ENCODE peak calls at places on chromosome 11, in seven cellular contexts. O is stromal cell of bone marrow; H is HuH-7; T is HTR-8/SVneo; X is psoas muscle; B is NCI-H460; Q is activated CD4-positive, alpha-beta T cell treated with anti-CD3 and anti-CD28 coated beads, Interleukin-2, amount 50 U/mL, for 4 hours. C is an unnamed sample.

GRCh38 chr11:13227676-13228255 is 49.8 kb upstream of the BMAL1 start:
- DNase-seq in O (no peak), H (no peak), T (no peak), X (no peak), B (no peak), Q (no peak), C (no peak)

GRCh38 chr11:74682731-74683278 is 48.4 kb downstream of the CHRDL2 start:
- DNase-seq in O (no peak), H (no peak), T (no peak), X (no peak), B (no peak), Q (no peak), C (no peak)

GRCh38 chr11:93267383-93267782 is 63.2 kb upstream of the DEUP1 start:
- DNase-seq in O (no peak), H (no peak), T (no peak), X (no peak), B (no peak), Q (no peak), C (no peak)

GRCh38 chr11:44601471-44602370 is 36.3 kb downstream of the CD82 start:
- DNase-seq in O (no peak), H (no peak), T (no peak), X (no peak), B (no peak), Q (no peak), C (no peak)

GRCh38 chr11:1863352-1864215 is 10.7 kb downstream of the LSP1 start:
- DNase-seq in O (peak), H (no peak), T (peak), X (peak), B (peak), Q (no peak), C (no peak)

GRCh38 chr11:6505577-6506240 is 8.6 kb downstream of the DNHD1 start:
- DNase-seq in O (peak), H (peak), T (peak), X (no peak), B (peak), Q (no peak), C (no peak)

GRCh38 chr11:112024178-112024777 is 930 bp upstream of the DLAT start:
- DNase-seq in O (no peak), H (no peak), T (no peak), X (no peak), B (no peak), Q (no peak), C (no peak)

GRCh38 chr11:111307472-111308108 is 9.2 kb downstream of the POU2AF3 start:
- DNase-seq in O (no peak), H (no peak), T (no peak), X (no peak), B (no peak), Q (no peak), C (no peak)

GRCh38 chr11:100740440-100740839 is 53.4 kb downstream of the ARHGAP42 start:
- DNase-seq in O (no peak), H (no peak), T (no peak), X (no peak), B (no peak), Q (no peak), C (no peak)

GRCh38 chr11:71120346-71120963 is 131.9 kb downstream of the SHANK2 start:
- DNase-seq in O (no peak), H (peak), T (peak), X (no peak), B (peak), Q (no peak), C (no peak)

GRCh38 chr11:120400564-120401364 is 64.6 kb downstream of the ARHGEF12 start:
- DNase-seq in O (peak), H (no peak), T (peak), X (no peak), B (peak), Q (no peak), C (no peak)

GRCh38 chr11:2530855-2531200 is 86.0 kb downstream of the KCNQ1 start:
- DNase-seq in O (no peak), H (no peak), T (no peak), X (peak), B (no peak), Q (no peak), C (no peak)